ENCODE peak calls at places on chromosomes 1 and 21, in ten cellular contexts. R is BE2C, P is HL-60, T is IMR-90, J is HCT116, N is lower lobe of right lung, Q is HepG2, A is AG04449, F is MM.1S, M is BJ. I is an unnamed sample.

GRCh38 chr1:231232870-231233734 is 7.9 kb upstream of the GNPAT start:
- DNase-seq in R (no peak), P (no peak), T (no peak), J (no peak), N (no peak), Q (peak; percentile 80), A (no peak), F (no peak), M (no peak), I (no peak)

GRCh38 chr1:67204298-67204697 is 38.0 kb downstream of the IL23R start:
- DNase-seq in R (no peak), P (no peak), T (no peak), J (no peak), N (no peak), Q (no peak), A (no peak), F (no peak), M (no peak), I (no peak)

GRCh38 chr1:153404768-153405167 is 11.6 kb upstream of the S100A7A start:
- DNase-seq in R (peak; percentile 47), P (no peak), T (no peak), J (peak; percentile 39), N (peak; percentile 85), Q (peak; percentile 11), A (no peak), F (peak; percentile 49), M (no peak), I (no peak)

GRCh38 chr1:154607084-154607747 is 770 bp downstream of the ADAR start:
- DNase-seq in R (peak; percentile 37), P (no peak), T (peak; percentile 79), J (no peak), N (no peak), Q (peak; percentile 16), A (no peak), F (peak; percentile 35), M (no peak), I (peak; percentile 26)

GRCh38 chr1:215156232-215156631 is 73.7 kb downstream of the KCNK2 start:
- DNase-seq in R (no peak), P (no peak), T (peak; percentile 50), J (no peak), N (no peak), Q (no peak), A (no peak), F (no peak), M (no peak), I (no peak)

GRCh38 chr1:161994153-161994814 is 29.4 kb downstream of the OLFML2B start:
- DNase-seq in R (no peak), P (no peak), T (peak; percentile 49), J (no peak), N (no peak), Q (no peak), A (no peak), F (no peak), M (peak; percentile 35), I (no peak)

GRCh38 chr1:56872597-56872996 is 18.0 kb downstream of the C8A start:
- DNase-seq in R (no peak), P (no peak), T (peak; percentile 71), J (no peak), N (no peak), Q (no peak), A (peak; percentile 7), F (no peak), M (no peak), I (no peak)

GRCh38 chr1:236524142-236524891 is 535 bp downstream of the LGALS8 start:
- DNase-seq in R (peak; percentile 68), P (peak; percentile 81), T (peak; percentile 86), J (peak; percentile 64), N (peak; percentile 53), Q (peak; percentile 85), A (peak; percentile 69), F (peak; percentile 74), M (peak; percentile 17), I (no peak)

GRCh38 chr1:181798191-181798926 is 263.2 kb downstream of the ZNF648 start:
- DNase-seq in R (no peak), P (no peak), T (no peak), J (no peak), N (no peak), Q (no peak), A (no peak), F (no peak), M (no peak), I (no peak)

GRCh38 chr1:114108741-114109255 is 44.9 kb downstream of the SYT6 start:
- DNase-seq in R (peak; percentile 48), P (no peak), T (no peak), J (no peak), N (no peak), Q (no peak), A (no peak), F (no peak), M (no peak), I (no peak)

GRCh38 chr21:14581902-14582457 is 35.9 kb upstream of the SAMSN1 start:
- DNase-seq in R (no peak), P (no peak), T (no peak), J (no peak), N (no peak), Q (no peak), A (no peak), F (no peak), M (no peak), I (no peak)

GRCh38 chr1:182680408-182680807 is 4.0 kb downstream of the RGS8 start:
- DNase-seq in R (no peak), P (no peak), T (no peak), J (no peak), N (no peak), Q (no peak), A (no peak), F (no peak), M (no peak), I (no peak)

GRCh38 chr1:110916669-110917306 is 43.8 kb downstream of the CD53 start:
- DNase-seq in R (no peak), P (peak; percentile 28), T (peak; percentile 19), J (peak; percentile 22), N (no peak), Q (peak; percentile 2), A (no peak), F (peak; percentile 65), M (no peak), I (no peak)

GRCh38 chr21:31618696-31619430 is 40.6 kb upstream of the SOD1 start:
- DNase-seq in R (no peak), P (no peak), T (no peak), J (no peak), N (no peak), Q (no peak), A (no peak), F (no peak), M (no peak), I (no peak)

GRCh38 chr21:27571706-27572105 is 604.8 kb upstream of the ADAMTS5 start:
- DNase-seq in R (no peak), P (no peak), T (peak; percentile 81), J (no peak), N (no peak), Q (no peak), A (peak; percentile 81), F (no peak), M (peak; percentile 62), I (peak; percentile 99)

GRCh38 chr1:165354739-165355138 is 1.8 kb downstream of the LMX1A start:
- DNase-seq in R (no peak), P (no peak), T (no peak), J (no peak), N (no peak), Q (no peak), A (no peak), F (no peak), M (no peak), I (no peak)

GRCh38 chr1:92922378-92923035 is 38.8 kb downstream of the DIPK1A start:
- DNase-seq in R (no peak), P (no peak), T (no peak), J (no peak), N (no peak), Q (no peak), A (no peak), F (no peak), M (no peak), I (peak; percentile 23)

GRCh38 chr1:39258925-39259244 is 54.4 kb downstream of the MACF1 start:
- DNase-seq in R (no peak), P (no peak), T (no peak), J (no peak), N (no peak), Q (no peak), A (no peak), F (no peak), M (no peak), I (no peak)
- TF ChIP-seq CTCF in R (no peak), P (no peak), T (no peak), J (no peak), N (peak; percentile 23), Q (no peak), A (no peak), F (no peak), M (no peak), I (no peak)

GRCh38 chr1:61341426-61341825 is 259.1 kb downstream of the NFIA start:
- DNase-seq in R (no peak), P (no peak), T (no peak), J (no peak), N (peak; percentile 69), Q (no peak), A (no peak), F (no peak), M (no peak), I (no peak)

GRCh38 chr1:61337471-61337870 is 255.1 kb downstream of the NFIA start:
- DNase-seq in R (no peak), P (no peak), T (peak; percentile 7), J (no peak), N (no peak), Q (no peak), A (no peak), F (no peak), M (no peak), I (peak; percentile 4)

GRCh38 chr1:61338899-61339298 is 256.5 kb downstream of the NFIA start:
- DNase-seq in R (no peak), P (no peak), T (no peak), J (no peak), N (no peak), Q (peak; percentile 82), A (no peak), F (no peak), M (no peak), I (no peak)

GRCh38 chr1:61337037-61337436 is 254.7 kb downstream of the NFIA start:
- DNase-seq in R (no peak), P (no peak), T (no peak), J (no peak), N (no peak), Q (peak; percentile 8), A (no peak), F (no peak), M (no peak), I (peak; percentile 7)

GRCh38 chr1:61337981-61338848 is 255.9 kb downstream of the NFIA start:
- DNase-seq in R (peak; percentile 50), P (no peak), T (peak; percentile 75), J (peak; percentile 73), N (peak; percentile 66), Q (peak; percentile 91), A (peak; percentile 33), F (no peak), M (peak; percentile 32), I (peak; percentile 72)
- H3K4me3 ChIP-seq in R (no peak overlapping the region), P (no peak overlapping the region), T (no peak overlapping the region), J (no peak overlapping the region), N (peak overlapping the region; percentile 24), Q (peak overlapping the region; percentile 37), A (no peak overlapping the region), F (no peak overlapping the region), M (peak overlapping the region; percentile 2), I (peak overlapping the region; percentile 46)

GRCh38 chr21:37619464-37619974 is 252.9 kb downstream of the DYRK1A start:
- DNase-seq in R (no peak), P (no peak), T (no peak), J (no peak), N (no peak), Q (no peak), A (no peak), F (no peak), M (no peak), I (no peak)
- TF ChIP-seq CTCF in R (no peak), P (no peak), T (no peak), J (no peak), N (no peak), Q (no peak), A (no peak), F (no peak), M (no peak), I (no peak)

GRCh38 chr1:156120318-156120717 is 5.8 kb downstream of the LMNA start:
- DNase-seq in R (no peak), P (no peak), T (no peak), J (no peak), N (no peak), Q (no peak), A (no peak), F (no peak), M (no peak), I (no peak)
- H3K4me3 ChIP-seq in R (no peak overlapping the region), P (no peak overlapping the region), T (no peak overlapping the region), J (no peak overlapping the region), N (peak overlapping the region; percentile 25), Q (peak overlapping the region; percentile 38), A (peak overlapping the region; percentile 52), F (no peak overlapping the region), M (peak overlapping the region; percentile 16), I (peak overlapping the region; percentile 2)

I was measured in epithelial cell of proximal tubule.